ENCODE peak calls at places on chromosomes 5 and 9, in five cellular contexts. C is adipocyte, N is iris pigment epithelial cell, V is HTR-8/SVneo, U is adrenal gland. T is an unnamed sample.

GRCh38 chr9:37035472-37036236 is 1.6 kb upstream of the PAX5 start:
- DNase-seq in N (no peak), U (no peak), V (no peak), C (no peak), T (no peak)

GRCh38 chr5:108122701-108123100 is 259.2 kb downstream of the FBXL17 start:
- DNase-seq in N (no peak), C (no peak), V (no peak), U (no peak), T (no peak)

GRCh38 chr5:159051431-159052281 is 48.1 kb downstream of the EBF1 start:
- DNase-seq in U (peak), C (peak), V (no peak), N (peak), T (no peak)

GRCh38 chr9:123923377-123923776 is 6.5 kb downstream of the DENND1A start:
- DNase-seq in N (no peak), V (no peak), C (no peak), U (no peak), T (no peak)

GRCh38 chr9:89476546-89476945 is 21.4 kb downstream of the SEMA4D start:
- DNase-seq in N (no peak), U (no peak), V (no peak), C (no peak), T (no peak)

GRCh38 chr5:96478983-96479382 is 45.9 kb upstream of the PCSK1 start:
- DNase-seq in C (no peak), N (no peak), V (no peak), U (no peak), T (no peak)

GRCh38 chr9:131045300-131046092 is 36.5 kb downstream of the LAMC3 start:
- DNase-seq in U (peak), C (no peak), N (peak), V (no peak), T (no peak)

GRCh38 chr5:74316064-74316586 is 324.4 kb downstream of the ENC1 start:
- DNase-seq in V (peak), U (peak), N (peak), C (peak), T (peak)

GRCh38 chr9:121353246-121353975 is 16.6 kb downstream of the STOM start:
- DNase-seq in C (no peak), N (no peak), V (no peak), U (no peak), T (no peak)

GRCh38 chr5:71828641-71829040 is 109.6 kb downstream of the CARTPT start:
- DNase-seq in V (no peak), C (no peak), U (no peak), N (peak), T (peak)

GRCh38 chr5:59832577-59833301 is 60.8 kb downstream of the PDE4D start:
- DNase-seq in N (no peak), C (no peak), V (no peak), U (no peak), T (no peak)

GRCh38 chr9:88747768-88748167 is 212.8 kb downstream of the NXNL2 start:
- DNase-seq in V (peak), C (peak), U (peak), N (peak), T (peak)

GRCh38 chr5:25090275-25090674 is 445.5 kb upstream of the CDH10 start:
- DNase-seq in C (no peak), U (no peak), V (no peak), N (no peak), T (no peak)

GRCh38 chr5:141389153-141390042 is 1.9 kb downstream of the PCDHGB4 start:
- DNase-seq in N (no peak), U (no peak), C (no peak), V (no peak), T (no peak)

T was measured in HS-5.